ENCODE peak calls at places on chromosomes 16 and 17, in ten cellular contexts. One of them, this sample, is unnamed.

GRCh38 chr16:85350146-85350728 is 238.0 kb upstream of the CIBAR2 start:
- DNase-seq in transverse colon: no peak
- DNase-seq in vagina: no peak
- DNase-seq in IMR-90: no peak
- DNase-seq in ovary: no peak
- DNase-seq in uterus: no peak
- DNase-seq in Peyer's patch: no peak
- DNase-seq in esophagus muscularis mucosa: no peak
- DNase-seq in tibial nerve: no peak
- DNase-seq in body of pancreas: peak; percentile 90
- DNase-seq in this sample: no peak

GRCh38 chr17:1110844-1111598 is 68.8 kb downstream of the ABR start:
- DNase-seq in uterus: peak; percentile 55
- DNase-seq in body of pancreas: peak; percentile 50
- DNase-seq in esophagus muscularis mucosa: no peak
- DNase-seq in IMR-90: peak; percentile 91
- DNase-seq in ovary: no peak
- DNase-seq in tibial nerve: peak; percentile 28
- DNase-seq in transverse colon: peak; percentile 79
- DNase-seq in Peyer's patch: peak; percentile 79
- DNase-seq in vagina: no peak
- DNase-seq in this sample: peak; percentile 61

GRCh38 chr16:19118938-19119431 is 5.2 kb downstream of the ITPRIPL2 start:
- DNase-seq in Peyer's patch: no peak
- DNase-seq in IMR-90: peak; percentile 95
- DNase-seq in tibial nerve: peak; percentile 57
- DNase-seq in body of pancreas: peak; percentile 26
- DNase-seq in transverse colon: peak; percentile 34
- DNase-seq in esophagus muscularis mucosa: no peak
- DNase-seq in ovary: peak; percentile 50
- DNase-seq in uterus: peak; percentile 69
- DNase-seq in vagina: no peak
- DNase-seq in this sample: no peak

GRCh38 chr17:80071116-80071980 is 30.0 kb upstream of the GAA start:
- DNase-seq in ovary: peak; percentile 91
- DNase-seq in Peyer's patch: peak; percentile 57
- DNase-seq in transverse colon: peak; percentile 35
- DNase-seq in uterus: peak; percentile 78
- DNase-seq in esophagus muscularis mucosa: no peak
- DNase-seq in vagina: no peak
- DNase-seq in body of pancreas: peak; percentile 82
- DNase-seq in IMR-90: peak; percentile 40
- DNase-seq in tibial nerve: peak; percentile 45
- DNase-seq in this sample: peak; percentile 68

GRCh38 chr17:29341726-29342125 is 47.8 kb upstream of the NUFIP2 start:
- DNase-seq in Peyer's patch: no peak
- DNase-seq in tibial nerve: no peak
- DNase-seq in ovary: no peak
- DNase-seq in uterus: no peak
- DNase-seq in transverse colon: no peak
- DNase-seq in IMR-90: peak; percentile 16
- DNase-seq in esophagus muscularis mucosa: no peak
- DNase-seq in body of pancreas: no peak
- DNase-seq in vagina: no peak
- DNase-seq in this sample: no peak

GRCh38 chr17:82848022-82848592 is 8.3 kb upstream of the ZNF750 start:
- DNase-seq in ovary: peak; percentile 72
- DNase-seq in Peyer's patch: peak; percentile 87
- DNase-seq in vagina: no peak
- DNase-seq in uterus: peak; percentile 66
- DNase-seq in tibial nerve: peak; percentile 18
- DNase-seq in body of pancreas: no peak
- DNase-seq in IMR-90: peak; percentile 79
- DNase-seq in esophagus muscularis mucosa: no peak
- DNase-seq in transverse colon: peak; percentile 82
- DNase-seq in this sample: peak; percentile 84

GRCh38 chr17:44081681-44082080 is 11.1 kb downstream of the G6PC3 start:
- DNase-seq in vagina: no peak
- DNase-seq in tibial nerve: no peak
- DNase-seq in Peyer's patch: no peak
- DNase-seq in uterus: no peak
- DNase-seq in body of pancreas: no peak
- DNase-seq in IMR-90: no peak
- DNase-seq in esophagus muscularis mucosa: no peak
- DNase-seq in ovary: no peak
- DNase-seq in transverse colon: no peak
- DNase-seq in this sample: no peak

GRCh38 chr17:71633391-71633849 is 487.4 kb upstream of the SOX9 start:
- DNase-seq in uterus: no peak
- DNase-seq in IMR-90: peak; percentile 92
- DNase-seq in vagina: no peak
- DNase-seq in Peyer's patch: peak; percentile 67
- DNase-seq in esophagus muscularis mucosa: no peak
- DNase-seq in ovary: no peak
- DNase-seq in transverse colon: peak; percentile 75
- DNase-seq in tibial nerve: no peak
- DNase-seq in body of pancreas: no peak
- DNase-seq in this sample: no peak

GRCh38 chr16:2528161-2529060 is 2.8 kb downstream of the CEMP1 start:
- DNase-seq in transverse colon: no peak
- DNase-seq in tibial nerve: no peak
- DNase-seq in ovary: no peak
- DNase-seq in Peyer's patch: peak; percentile 42
- DNase-seq in esophagus muscularis mucosa: no peak
- DNase-seq in vagina: peak; percentile 85
- DNase-seq in body of pancreas: no peak
- DNase-seq in uterus: peak; percentile 18
- DNase-seq in IMR-90: no peak
- DNase-seq in this sample: no peak

GRCh38 chr16:2526135-2526534 is 5.1 kb downstream of the CEMP1 start:
- DNase-seq in ovary: no peak
- DNase-seq in vagina: no peak
- DNase-seq in body of pancreas: no peak
- DNase-seq in Peyer's patch: no peak
- DNase-seq in IMR-90: no peak
- DNase-seq in tibial nerve: no peak
- DNase-seq in uterus: no peak
- DNase-seq in transverse colon: no peak
- DNase-seq in esophagus muscularis mucosa: no peak
- DNase-seq in this sample: no peak

GRCh38 chr16:2527784-2528100 is 3.5 kb downstream of the CEMP1 start:
- DNase-seq in tibial nerve: no peak
- DNase-seq in transverse colon: no peak
- DNase-seq in IMR-90: no peak
- DNase-seq in uterus: peak; percentile 18
- DNase-seq in vagina: no peak
- DNase-seq in Peyer's patch: peak; percentile 36
- DNase-seq in body of pancreas: no peak
- DNase-seq in ovary: no peak
- DNase-seq in esophagus muscularis mucosa: no peak
- DNase-seq in this sample: no peak

GRCh38 chr16:2529061-2529931 is 1.9 kb downstream of the CEMP1 start:
- DNase-seq in tibial nerve: no peak
- DNase-seq in esophagus muscularis mucosa: no peak
- DNase-seq in IMR-90: peak; percentile 12
- DNase-seq in body of pancreas: no peak
- DNase-seq in Peyer's patch: peak; percentile 48
- DNase-seq in uterus: peak; percentile 19
- DNase-seq in vagina: no peak
- DNase-seq in transverse colon: no peak
- DNase-seq in ovary: no peak
- DNase-seq in this sample: no peak

DNA sequence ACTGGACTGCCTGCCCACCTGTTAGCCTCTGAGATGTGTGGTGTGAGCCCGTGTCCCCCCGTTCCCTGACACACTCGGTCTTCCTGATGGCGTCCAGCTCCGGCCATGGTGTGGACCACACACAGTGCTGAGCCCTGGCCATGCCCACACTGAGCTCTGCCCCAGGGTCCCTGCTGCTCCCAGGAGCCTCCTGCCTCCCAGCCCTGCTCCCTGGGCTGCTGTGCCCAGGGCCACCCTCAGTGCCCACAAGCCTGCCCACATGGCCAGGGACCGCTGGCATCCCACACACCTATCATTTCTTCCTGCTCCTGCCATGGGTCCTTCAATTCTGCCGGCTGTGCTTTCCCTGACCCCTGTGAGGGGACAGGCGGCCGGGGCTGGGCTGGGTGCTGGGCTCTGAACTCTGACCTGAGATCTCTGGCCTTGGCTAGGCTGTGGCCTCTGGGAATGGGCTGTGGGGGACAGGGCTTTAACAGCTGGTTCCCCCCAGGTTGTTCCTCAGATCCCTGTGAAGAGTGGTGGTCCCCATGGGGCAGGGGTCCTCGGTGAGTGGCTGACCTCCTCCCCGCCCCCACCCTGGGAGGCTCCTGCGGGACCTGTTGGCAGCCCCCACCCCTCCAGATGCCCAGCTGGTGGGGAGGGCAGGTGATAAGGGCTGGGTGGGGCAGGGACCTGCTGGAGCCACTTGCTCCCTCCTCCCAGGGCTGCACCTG is 4.0 kb downstream of the CEMP1 start:
- DNase-seq in IMR-90: no peak
- DNase-seq in vagina: no peak
- DNase-seq in esophagus muscularis mucosa: no peak
- DNase-seq in uterus: no peak
- DNase-seq in Peyer's patch: peak; percentile 44
- DNase-seq in tibial nerve: no peak
- DNase-seq in transverse colon: no peak
- DNase-seq in ovary: no peak
- DNase-seq in body of pancreas: no peak
- DNase-seq in this sample: no peak
- H3K9me3 ChIP-seq in IMR-90: no peaks in the 10 kb centered on the region
- H3K9me3 ChIP-seq in vagina: no peaks in the 10 kb centered on the region
- H3K9me3 ChIP-seq in esophagus muscularis mucosa: no peaks in the 10 kb centered on the region
- H3K9me3 ChIP-seq in uterus: no peaks in the 10 kb centered on the region
- H3K9me3 ChIP-seq in Peyer's patch: no peaks in the 10 kb centered on the region
- H3K9me3 ChIP-seq in tibial nerve: no peaks in the 10 kb centered on the region
- H3K9me3 ChIP-seq in transverse colon: no peaks in the 10 kb centered on the region
- H3K9me3 ChIP-seq in ovary: no peaks in the 10 kb centered on the region
- H3K9me3 ChIP-seq in body of pancreas: no peaks in the 10 kb centered on the region
- H3K9me3 ChIP-seq in this sample: no peaks in the 10 kb centered on the region

DNA sequence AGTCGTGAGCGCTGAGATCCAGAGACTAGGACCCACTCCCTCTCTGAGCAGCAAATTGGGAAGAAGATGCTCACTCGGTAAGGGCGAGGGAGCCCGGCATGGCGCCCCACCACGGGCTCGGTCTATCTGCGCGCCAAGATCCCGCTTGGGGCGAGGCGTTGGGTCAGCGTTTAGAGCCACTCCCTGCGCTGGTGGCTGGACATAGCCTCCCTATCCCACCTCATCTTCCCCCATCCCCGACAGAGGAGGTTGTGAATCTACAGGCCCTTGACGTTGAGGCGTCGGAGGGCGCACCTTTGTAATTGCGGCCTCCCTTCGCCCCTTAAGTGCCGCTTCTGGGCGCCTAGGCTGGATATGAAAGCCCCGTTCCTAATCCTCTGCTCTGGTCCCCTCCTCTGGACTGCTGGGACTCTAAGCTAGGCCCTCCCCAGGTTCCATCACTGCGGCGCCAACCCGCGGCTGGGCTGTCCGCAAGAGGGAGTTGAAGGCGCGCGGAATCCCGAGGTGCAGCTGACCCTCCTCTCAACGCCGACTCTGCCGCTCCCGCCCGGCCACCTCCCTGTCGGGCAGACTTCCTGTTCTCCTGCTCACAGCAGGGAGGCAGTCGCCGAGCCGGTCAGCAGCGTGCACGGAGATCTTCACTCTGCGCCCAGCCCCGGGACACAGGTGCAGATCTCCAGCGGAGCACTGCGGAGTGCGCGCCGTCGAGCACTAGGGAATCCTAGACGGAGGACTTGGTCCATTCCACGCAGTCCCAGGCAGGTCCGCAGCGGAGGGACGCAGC is 16.1 kb upstream of the HOXB9 start:
- DNase-seq in IMR-90: no peak
- DNase-seq in tibial nerve: no peak
- DNase-seq in ovary: no peak
- DNase-seq in esophagus muscularis mucosa: no peak
- DNase-seq in Peyer's patch: peak; percentile 84
- DNase-seq in vagina: no peak
- DNase-seq in transverse colon: peak; percentile 81
- DNase-seq in uterus: no peak
- DNase-seq in body of pancreas: no peak
- DNase-seq in this sample: no peak
- H3K27me3 ChIP-seq in IMR-90: peaks cover 99% of the 10 kb centered on the region
- H3K27me3 ChIP-seq in tibial nerve: peaks cover 100% of the 10 kb centered on the region
- H3K27me3 ChIP-seq in ovary: no peaks in the 10 kb centered on the region
- H3K27me3 ChIP-seq in esophagus muscularis mucosa: peaks cover 100% of the 10 kb centered on the region
- H3K27me3 ChIP-seq in Peyer's patch: no peaks in the 10 kb centered on the region
- H3K27me3 ChIP-seq in vagina: peaks cover 5% of the 10 kb centered on the region
- H3K27me3 ChIP-seq in transverse colon: peaks cover 97% of the 10 kb centered on the region
- H3K27me3 ChIP-seq in uterus: peaks cover 4% of the 10 kb centered on the region
- H3K27me3 ChIP-seq in body of pancreas: peaks cover 48% of the 10 kb centered on the region
- H3K27me3 ChIP-seq in this sample: peaks cover 40% of the 10 kb centered on the region

GRCh38 chr16:52924162-52924561 is 128.5 kb downstream of the CHD9NB start:
- DNase-seq in IMR-90: no peak
- DNase-seq in vagina: no peak
- DNase-seq in esophagus muscularis mucosa: no peak
- DNase-seq in uterus: no peak
- DNase-seq in Peyer's patch: no peak
- DNase-seq in transverse colon: no peak
- DNase-seq in ovary: no peak
- DNase-seq in tibial nerve: no peak
- DNase-seq in body of pancreas: no peak
- DNase-seq in this sample: no peak

GRCh38 chr16:52928955-52929354 is 123.7 kb downstream of the CHD9NB start:
- DNase-seq in esophagus muscularis mucosa: no peak
- DNase-seq in body of pancreas: no peak
- DNase-seq in uterus: no peak
- DNase-seq in ovary: no peak
- DNase-seq in IMR-90: no peak
- DNase-seq in tibial nerve: no peak
- DNase-seq in Peyer's patch: no peak
- DNase-seq in transverse colon: no peak
- DNase-seq in vagina: no peak
- DNase-seq in this sample: no peak

GRCh38 chr16:52921104-52921503 is 131.6 kb downstream of the CHD9NB start:
- DNase-seq in Peyer's patch: no peak
- DNase-seq in ovary: no peak
- DNase-seq in esophagus muscularis mucosa: no peak
- DNase-seq in IMR-90: no peak
- DNase-seq in uterus: no peak
- DNase-seq in vagina: no peak
- DNase-seq in body of pancreas: no peak
- DNase-seq in tibial nerve: no peak
- DNase-seq in transverse colon: no peak
- DNase-seq in this sample: no peak

GRCh38 chr16:52929478-52929877 is 123.2 kb downstream of the CHD9NB start:
- DNase-seq in esophagus muscularis mucosa: no peak
- DNase-seq in Peyer's patch: no peak
- DNase-seq in body of pancreas: no peak
- DNase-seq in vagina: no peak
- DNase-seq in tibial nerve: no peak
- DNase-seq in IMR-90: no peak
- DNase-seq in transverse colon: no peak
- DNase-seq in ovary: no peak
- DNase-seq in uterus: no peak
- DNase-seq in this sample: no peak

DNA sequence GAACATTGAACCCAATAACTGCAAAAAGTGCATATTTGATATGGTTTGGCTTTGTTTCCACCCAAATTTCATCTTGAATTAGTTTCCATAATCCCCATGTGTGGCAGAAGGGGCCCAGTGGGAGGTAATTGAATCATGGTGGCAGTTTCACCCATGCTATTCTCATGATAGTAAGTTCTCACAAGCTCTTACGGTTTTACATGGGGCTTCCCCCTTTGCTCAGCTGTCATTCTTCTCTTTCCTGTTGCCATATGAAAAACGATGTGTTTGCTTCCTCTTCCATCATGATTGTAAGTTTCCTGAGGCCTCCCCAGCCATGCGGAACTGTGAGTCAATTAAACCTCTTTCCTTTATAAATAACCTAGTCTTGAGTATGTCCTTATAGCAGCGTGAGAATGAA is 127.6 kb downstream of the CHD9NB start:
- DNase-seq in IMR-90: no peak
- DNase-seq in esophagus muscularis mucosa: no peak
- DNase-seq in tibial nerve: no peak
- DNase-seq in ovary: no peak
- DNase-seq in transverse colon: no peak
- DNase-seq in vagina: no peak
- DNase-seq in Peyer's patch: no peak
- DNase-seq in uterus: no peak
- DNase-seq in body of pancreas: no peak
- DNase-seq in this sample: no peak
- TF ChIP-seq POLR2A in IMR-90: no peak
- TF ChIP-seq POLR2A in esophagus muscularis mucosa: no peak
- TF ChIP-seq POLR2A in tibial nerve: no peak
- TF ChIP-seq POLR2A in ovary: no peak
- TF ChIP-seq POLR2A in transverse colon: no peak
- TF ChIP-seq POLR2A in vagina: no peak
- TF ChIP-seq POLR2A in Peyer's patch: no peak
- TF ChIP-seq POLR2A in uterus: no peak
- TF ChIP-seq POLR2A in body of pancreas: no peak
- TF ChIP-seq POLR2A in this sample: no peak

GRCh38 chr16:35598696-35599332 is 2139.4 kb downstream of the TP53TG3F start:
- DNase-seq in esophagus muscularis mucosa: peak; percentile 74
- DNase-seq in ovary: no peak
- DNase-seq in Peyer's patch: no peak
- DNase-seq in body of pancreas: no peak
- DNase-seq in tibial nerve: no peak
- DNase-seq in vagina: no peak
- DNase-seq in transverse colon: no peak
- DNase-seq in IMR-90: no peak
- DNase-seq in uterus: no peak
- DNase-seq in this sample: no peak

GRCh38 chr16:35602116-35602515 is 2142.7 kb downstream of the TP53TG3F start:
- DNase-seq in esophagus muscularis mucosa: no peak
- DNase-seq in transverse colon: no peak
- DNase-seq in Peyer's patch: no peak
- DNase-seq in IMR-90: no peak
- DNase-seq in vagina: no peak
- DNase-seq in tibial nerve: no peak
- DNase-seq in uterus: no peak
- DNase-seq in ovary: no peak
- DNase-seq in body of pancreas: no peak
- DNase-seq in this sample: no peak

GRCh38 chr16:35599429-35600165 is 2140.2 kb downstream of the TP53TG3F start:
- DNase-seq in uterus: no peak
- DNase-seq in body of pancreas: no peak
- DNase-seq in transverse colon: no peak
- DNase-seq in tibial nerve: no peak
- DNase-seq in Peyer's patch: no peak
- DNase-seq in vagina: no peak
- DNase-seq in IMR-90: no peak
- DNase-seq in ovary: no peak
- DNase-seq in esophagus muscularis mucosa: peak; percentile 57
- DNase-seq in this sample: no peak

DNA sequence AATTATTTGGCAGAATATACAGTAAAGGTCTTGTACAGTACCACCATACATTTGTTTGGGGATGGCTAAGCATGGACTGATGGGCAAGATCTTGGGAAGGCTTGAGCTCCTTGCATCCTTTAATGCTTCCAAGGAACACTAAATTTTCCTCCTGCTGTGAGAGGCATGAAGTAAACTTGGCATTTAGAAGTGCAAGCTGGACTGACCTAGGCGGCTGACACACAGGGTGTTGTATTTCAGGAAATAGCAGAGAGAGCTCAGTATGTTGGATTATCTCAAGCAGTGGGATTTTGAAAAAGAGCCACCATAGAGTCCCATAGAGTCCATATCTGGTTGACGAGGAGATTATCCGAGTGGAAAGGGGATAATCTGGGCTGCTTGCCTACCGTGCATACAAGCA is 2137.1 kb downstream of the TP53TG3F start:
- DNase-seq in esophagus muscularis mucosa: peak; percentile 47
- DNase-seq in transverse colon: no peak
- DNase-seq in vagina: no peak
- DNase-seq in tibial nerve: no peak
- DNase-seq in ovary: no peak
- DNase-seq in body of pancreas: no peak
- DNase-seq in Peyer's patch: no peak
- DNase-seq in IMR-90: no peak
- DNase-seq in uterus: no peak
- DNase-seq in this sample: no peak
- H3K9me3 ChIP-seq in esophagus muscularis mucosa: no peaks in the 10 kb centered on the region
- H3K9me3 ChIP-seq in transverse colon: no peaks in the 10 kb centered on the region
- H3K9me3 ChIP-seq in vagina: no peaks in the 10 kb centered on the region
- H3K9me3 ChIP-seq in tibial nerve: peaks cover 6% of the 10 kb centered on the region
- H3K9me3 ChIP-seq in ovary: no peaks in the 10 kb centered on the region
- H3K9me3 ChIP-seq in body of pancreas: no peaks in the 10 kb centered on the region
- H3K9me3 ChIP-seq in Peyer's patch: no peaks in the 10 kb centered on the region
- H3K9me3 ChIP-seq in IMR-90: peaks cover 16% of the 10 kb centered on the region
- H3K9me3 ChIP-seq in uterus: no peaks in the 10 kb centered on the region
- H3K9me3 ChIP-seq in this sample: no peaks in the 10 kb centered on the region

This sample was measured in thyroid gland.